ENCODE peak calls at places on chromosomes 4 and X, in six cellular contexts. P is activated gamma-delta T cell treated with anti-CD3 and anti-CD28 coated beads, Interleukin-2, amount 50 U/mL, for 16 hours; S is activated CD8-positive, alpha-beta memory T cell treated with anti-CD3 and anti-CD28 coated beads for 48 hours; E is stimulated activated CD8-positive, alpha-beta memory T cell treated with anti-CD3 and anti-CD28 coated beads, Interleukin-12 subunit alpha, Interleukin-12 subunit beta, amount 100 ng/mL, for 1 hour; C is C1 segment of cervical spinal cord; R is GM12865. H is an unnamed sample.
A peak's percentile ranks its signal among the peaks of the same experiment; 100 is the strongest.

GRCh38 chr4:122045533-122045932 is 93.7 kb upstream of the TRPC3 start:
- DNase-seq in C (no peak), S (no peak), E (no peak), P (no peak), R (no peak), H (peak; percentile 85)

GRCh38 chrX:107107459-107107858 is 11.2 kb downstream of the RBM41 start:
- DNase-seq in E (no peak), S (no peak), P (no peak), C (no peak), R (no peak), H (no peak)

GRCh38 chrX:111375747-111376146 is 36.2 kb downstream of the DCX start:
- DNase-seq in S (no peak), E (no peak), C (no peak), R (no peak), P (no peak), H (no peak)

GRCh38 chr4:4675636-4676035 is 133.8 kb upstream of the STX18 start:
- DNase-seq in P (no peak), C (no peak), S (no peak), R (no peak), E (no peak), H (no peak)

GRCh38 chr4:1376841-1377605 is 29.2 kb downstream of the NKX1-1 start:
- DNase-seq in E (no peak), C (no peak), P (no peak), R (no peak), S (no peak), H (no peak)

GRCh38 chr4:110621839-110622751 is 782 bp downstream of the PITX2 start:
- DNase-seq in S (no peak), P (no peak), R (no peak), E (no peak), C (no peak), H (no peak)

GRCh38 chr4:146333187-146333894 is 119.0 kb downstream of the REELD1 start:
- DNase-seq in P (no peak), R (peak; percentile 70), E (no peak), S (no peak), C (no peak), H (no peak)

GRCh38 chr4:2423066-2423465 is 4.3 kb downstream of the CFAP99 start:
- DNase-seq in P (no peak), E (no peak), C (no peak), S (no peak), R (no peak), H (no peak)

GRCh38 chrX:69028006-69028760 is 137.1 kb downstream of the PJA1 start:
- DNase-seq in R (peak; percentile 68), E (no peak), C (no peak), S (no peak), P (no peak), H (no peak)

GRCh38 chr4:183384983-183385382 is 59.5 kb upstream of the CDKN2AIP start:
- DNase-seq in S (no peak), P (no peak), C (no peak), E (no peak), R (no peak), H (no peak)

GRCh38 chr4:7904942-7905341 is 34.7 kb downstream of the AFAP1 start:
- DNase-seq in S (no peak), E (no peak), C (no peak), R (no peak), P (no peak), H (no peak)

GRCh38 chrX:23845316-23845932 is 62.3 kb downstream of the APOO start:
- DNase-seq in P (no peak), R (no peak), S (no peak), C (no peak), E (no peak), H (no peak)

GRCh38 chr4:20496078-20496477 is 204.2 kb upstream of the PACRGL start:
- DNase-seq in C (no peak), P (no peak), S (no peak), R (no peak), E (no peak), H (no peak)

GRCh38 chr4:33924239-33924638 is 2320.1 kb downstream of the ARAP2 start:
- DNase-seq in S (no peak), P (no peak), C (no peak), E (no peak), R (no peak), H (no peak)

GRCh38 chrX:132257116-132257515 is 37.9 kb upstream of the RAP2C start:
- DNase-seq in E (no peak), S (no peak), R (no peak), C (no peak), P (no peak), H (no peak)

GRCh38 chr4:142348489-142349076 is 497.5 kb downstream of the INPP4B start:
- DNase-seq in E (no peak), P (no peak), S (no peak), C (no peak), R (no peak), H (no peak)

GRCh38 chr4:5973033-5973432 is 45.2 kb downstream of the C4orf50 start:
- DNase-seq in S (no peak), C (no peak), E (no peak), P (no peak), R (no peak), H (no peak)

GRCh38 chrX:698246-698645 is 67.7 kb downstream of the SHOX start:
- DNase-seq in P (no peak), R (no peak), E (no peak), S (no peak), C (no peak), H (no peak)

GRCh38 chr4:26490111-26490979 is at the start of gene CCKAR:
- DNase-seq in S (no peak), C (no peak), R (no peak), P (no peak), E (no peak), H (no peak)

GRCh38 chr4:106034751-106035150 is 139.5 kb downstream of the NPNT start:
- DNase-seq in S (no peak), E (no peak), C (no peak), P (no peak), R (no peak), H (no peak)

GRCh38 chr4:145216532-145216931 is 36.1 kb upstream of the OTUD4 start:
- DNase-seq in R (peak; percentile 53), S (no peak), E (no peak), P (no peak), C (no peak), H (no peak)

GRCh38 chrX:153921511-153922285 is 4.4 kb downstream of the ARHGAP4 start:
- DNase-seq in P (no peak), C (no peak), S (no peak), R (no peak), E (no peak), H (no peak)

GRCh38 chr4:11698846-11699590 is 270.3 kb upstream of the HS3ST1 start:
- DNase-seq in C (no peak), P (no peak), E (no peak), S (no peak), R (no peak), H (no peak)

GRCh38 chr4:84814100-84814750 is 152.3 kb downstream of the WDFY3 start:
- DNase-seq in P (no peak), E (no peak), S (no peak), R (peak; percentile 10), C (no peak), H (peak; percentile 15)

GRCh38 chr4:85774489-85774888 is 299.5 kb downstream of the ARHGAP24 start:
- DNase-seq in S (no peak), E (no peak), P (no peak), R (no peak), C (no peak), H (no peak)

GRCh38 chrX:143429021-143429570 is 88.2 kb downstream of the SPANXN3 start:
- DNase-seq in C (no peak), R (no peak), P (no peak), S (no peak), E (no peak), H (no peak)

GRCh38 chrX:135477576-135477975 is 42.9 kb upstream of the INTS6L start:
- DNase-seq in C (no peak), S (peak; percentile 1), E (peak; percentile 2), P (peak; percentile 4), R (peak; percentile 42), H (peak; percentile 27)

GRCh38 chr4:100842856-100843255 is 325.0 kb upstream of the EMCN start:
- DNase-seq in P (no peak), E (no peak), C (no peak), R (no peak), S (no peak), H (no peak)

GRCh38 chr4:77202491-77202890 is 45.5 kb downstream of the CCNG2 start:
- DNase-seq in P (no peak), E (no peak), R (no peak), S (no peak), C (no peak), H (no peak)

GRCh38 chr4:139015269-139015947 is at the start of gene NOCT:
- DNase-seq in S (peak; percentile 91), C (peak; percentile 70), E (peak; percentile 83), R (peak; percentile 98), P (peak; percentile 85), H (peak; percentile 61)

GRCh38 chr4:20805716-20806115 is 105.5 kb downstream of the PACRGL start:
- DNase-seq in P (no peak), R (no peak), C (no peak), S (no peak), E (no peak), H (no peak)

GRCh38 chr4:2432991-2433530 is 14.3 kb downstream of the CFAP99 start:
- DNase-seq in S (no peak), C (peak; percentile 24), P (no peak), R (no peak), E (no peak), H (no peak)

GRCh38 chr4:76535603-76536380 is 100.8 kb downstream of the SHROOM3 start:
- DNase-seq in S (no peak), P (no peak), C (no peak), E (no peak), R (no peak), H (no peak)

GRCh38 chr4:181479145-181479544 is 764.1 kb upstream of the TENM3 start:
- DNase-seq in S (no peak), R (no peak), E (no peak), P (no peak), C (no peak), H (no peak)

GRCh38 chr4:98586231-98586630 is 72.2 kb downstream of the TSPAN5 start:
- DNase-seq in R (no peak), S (no peak), E (no peak), C (no peak), P (no peak), H (no peak)

GRCh38 chrX:154607370-154607769 is 11.7 kb downstream of the CTAG1B start:
- DNase-seq in E (no peak), S (no peak), P (no peak), C (no peak), R (no peak), H (no peak)

GRCh38 chrX:9859711-9860555 is 73.7 kb downstream of the SHROOM2 start:
- DNase-seq in P (no peak), E (no peak), C (no peak), S (no peak), R (no peak), H (no peak)

GRCh38 chr4:118716304-118716703 is 31.1 kb downstream of the METTL14 start:
- DNase-seq in S (no peak), C (no peak), R (no peak), E (no peak), P (no peak), H (no peak)